ENCODE peak calls at places on chromosomes 5 and 9, in five cellular contexts. C is uterus, N is endodermal cell, F is aorta, V is tibial nerve. O is an unnamed sample.

GRCh38 chr5:59810041-59810440 is 83.5 kb downstream of the PDE4D start:
- DNase-seq in C (peak), N (peak), F (peak), V (peak), O (peak)

GRCh38 chr5:142749321-142749720 is 20.9 kb upstream of the ARHGAP26 start:
- DNase-seq in C (no peak), N (no peak), F (no peak), V (no peak), O (no peak)

GRCh38 chr5:142087920-142088679 is 20.5 kb upstream of the NDFIP1 start:
- DNase-seq in C (no peak), N (peak), F (no peak), V (no peak), O (no peak)

GRCh38 chr5:172591636-172592035 is 49.4 kb upstream of the NEURL1B start:
- DNase-seq in C (no peak), N (peak), F (no peak), V (no peak), O (no peak)

GRCh38 chr9:134475051-134475790 is 149.0 kb downstream of the RXRA start:
- DNase-seq in C (peak), N (no peak), F (peak), V (peak), O (peak)

GRCh38 chr9:104950838-104951237 is 22.9 kb upstream of the ABCA1 start:
- DNase-seq in C (no peak), N (no peak), F (no peak), V (no peak), O (no peak)

GRCh38 chr5:74761241-74761640 is 5.7 kb downstream of the GFM2 start:
- DNase-seq in C (no peak), N (no peak), F (no peak), V (no peak), O (no peak)

GRCh38 chr5:96141749-96142148 is 180.1 kb upstream of the ELL2 start:
- DNase-seq in C (no peak), N (no peak), F (no peak), V (no peak), O (no peak)

GRCh38 chr5:124702442-124703024 is 43.9 kb downstream of the ZNF608 start:
- DNase-seq in C (no peak), N (no peak), F (no peak), V (no peak), O (no peak)

GRCh38 chr5:73201547-73202513 is 28.8 kb downstream of the TMEM174 start:
- DNase-seq in C (peak), N (peak), F (peak), V (peak), O (peak)
- H3K27ac ChIP-seq in C (no peak), N (no peak), F (no peak), V (no peak), O (no peak)

GRCh38 chr9:84276741-84277140 is 63.8 kb downstream of the SLC28A3 start:
- DNase-seq in C (no peak), N (no peak), F (no peak), V (no peak), O (no peak)

GRCh38 chr9:84271887-84272556 is 68.5 kb downstream of the SLC28A3 start:
- DNase-seq in C (no peak), N (no peak), F (no peak), V (no peak), O (peak)

GRCh38 chr9:84266087-84266561 is 74.4 kb downstream of the SLC28A3 start:
- DNase-seq in C (no peak), N (peak), F (no peak), V (no peak), O (no peak)

DNA sequence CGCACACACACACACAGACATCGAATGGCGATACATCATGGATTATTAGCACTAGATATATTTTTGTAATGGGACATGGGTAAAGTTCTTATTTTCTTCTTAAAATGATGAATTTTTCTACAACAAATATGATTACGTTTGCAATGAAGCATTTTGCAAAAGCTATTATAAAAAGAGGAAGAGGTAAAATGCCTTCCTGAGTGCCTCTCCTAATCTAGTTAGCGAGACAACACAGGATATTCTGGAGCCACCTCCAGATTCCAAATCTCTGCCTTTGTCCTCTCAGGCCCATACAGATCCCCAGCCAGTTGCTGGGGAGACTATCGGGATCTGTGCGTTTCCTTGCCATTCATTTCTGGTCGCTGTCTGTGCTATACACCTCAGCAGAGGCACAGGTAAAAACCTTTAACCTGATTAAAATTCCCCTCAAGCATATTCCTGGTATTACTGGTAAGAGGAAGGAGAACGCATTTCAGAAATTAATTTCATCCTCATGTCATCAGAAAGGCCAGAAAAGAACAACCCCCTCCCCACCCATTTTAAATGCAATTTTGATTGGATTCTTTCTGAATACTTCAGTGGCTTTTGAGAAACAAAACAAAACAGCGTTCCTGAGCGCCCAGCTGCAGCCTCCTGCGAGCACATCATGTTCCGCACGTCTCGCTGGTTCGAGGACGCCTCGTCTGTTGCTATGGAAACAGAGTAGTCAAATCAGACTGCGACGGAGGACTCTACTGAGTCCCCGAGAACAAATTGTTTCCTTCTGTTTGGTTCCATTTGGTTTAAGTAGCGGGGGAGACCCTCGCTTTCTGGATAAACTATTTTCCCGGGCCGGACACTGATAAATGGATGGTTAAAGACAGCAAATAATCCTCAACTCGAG is 69.3 kb downstream of the SLC28A3 start:
- DNase-seq in C (peak), N (peak), F (peak), V (peak), O (peak)
- H3K27ac ChIP-seq in C (no peak), N (peak), F (no peak), V (peak), O (no peak)

DNA sequence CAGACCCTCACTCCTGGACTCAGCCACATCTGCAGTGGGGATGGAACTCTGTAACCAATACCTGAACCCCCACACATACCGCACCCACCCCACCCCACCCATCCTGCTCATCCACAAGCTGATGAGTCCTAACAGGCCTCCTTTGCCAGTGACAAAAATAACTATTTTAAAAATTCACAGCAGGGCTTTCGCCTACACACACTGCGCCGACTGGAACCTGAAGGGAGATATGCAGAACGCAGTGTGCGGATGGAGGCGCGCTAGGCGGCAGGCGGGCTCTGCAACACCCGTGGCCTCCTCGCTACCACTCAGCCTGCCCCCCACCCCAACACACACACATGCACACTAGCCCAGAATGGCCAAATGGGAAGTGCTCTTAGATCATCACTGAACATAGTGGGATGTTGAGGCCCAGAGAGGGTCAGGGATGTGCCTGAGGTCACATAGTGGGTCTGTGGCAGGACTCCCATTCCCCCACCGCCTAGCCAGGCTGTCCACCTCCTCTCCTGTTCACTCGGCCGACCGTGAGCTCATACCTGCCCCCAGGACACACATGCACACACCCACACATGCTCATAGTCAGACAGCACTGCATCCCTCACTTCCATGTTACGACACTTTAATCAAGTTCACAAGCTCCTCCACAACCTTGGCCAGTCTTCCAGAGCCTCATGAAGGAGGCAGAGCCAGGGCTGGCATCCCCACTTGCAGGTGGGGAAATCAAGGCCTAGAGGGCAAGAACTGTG is 6.3 kb upstream of the CAMK2A start:
- DNase-seq in C (no peak), N (no peak), F (no peak), V (no peak), O (no peak)
- H3K27ac ChIP-seq in C (peak), N (no peak), F (no peak), V (peak), O (no peak)

GRCh38 chr9:137300607-137301085 is 1.4 kb downstream of the NRARP start:
- DNase-seq in C (no peak), N (peak), F (peak), V (no peak), O (no peak)

GRCh38 chr9:137298983-137299521 is 3.0 kb downstream of the NRARP start:
- DNase-seq in C (no peak), N (peak), F (no peak), V (no peak), O (no peak)

GRCh38 chr9:137298401-137298982 is 3.6 kb downstream of the NRARP start:
- DNase-seq in C (no peak), N (peak), F (no peak), V (no peak), O (no peak)

GRCh38 chr9:137301086-137301947 is 754 bp downstream of the NRARP start:
- DNase-seq in C (no peak), N (peak), F (peak), V (no peak), O (peak)

DNA sequence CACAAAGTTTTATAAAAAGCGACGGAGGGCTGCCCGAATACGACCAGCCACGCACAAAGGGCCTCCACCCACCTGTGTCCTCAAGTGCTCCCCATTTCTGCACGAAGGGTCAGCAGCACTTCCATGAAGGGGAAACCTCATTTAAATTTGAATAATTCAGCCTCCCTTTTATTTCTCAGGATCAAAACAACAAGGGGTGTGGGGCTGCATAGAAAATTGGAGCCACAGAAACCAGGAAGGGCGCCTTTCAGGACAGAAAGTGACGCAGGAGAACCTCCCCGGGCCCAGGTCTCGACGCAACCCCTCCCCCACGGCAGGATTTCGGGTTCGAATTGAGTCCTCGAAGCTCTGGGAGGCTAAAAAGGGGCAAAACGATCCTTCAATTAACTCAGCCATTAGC is 2.1 kb downstream of the NRARP start:
- DNase-seq in C (no peak), N (peak), F (no peak), V (no peak), O (no peak)
- H3K27ac ChIP-seq in C (peak), N (no peak), F (no peak), V (peak), O (no peak)

DNA sequence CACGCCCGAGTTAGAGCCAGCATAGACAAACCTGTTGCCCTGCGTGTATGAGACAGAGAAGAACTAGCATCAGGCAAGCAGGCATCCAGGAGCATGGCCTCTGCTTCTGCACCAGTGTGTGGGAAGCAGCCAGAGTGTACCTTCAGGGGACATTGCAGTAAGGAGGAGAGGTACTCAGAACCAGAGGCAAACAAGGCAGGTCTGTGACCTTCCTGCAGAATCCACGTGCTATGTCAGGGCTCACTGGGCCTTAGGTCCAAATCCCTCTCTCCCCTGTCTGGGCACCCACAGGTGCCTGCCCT is 63.0 kb downstream of the SECISBP2 start:
- DNase-seq in C (no peak), N (no peak), F (no peak), V (no peak), O (no peak)
- H3K27ac ChIP-seq in C (no peak), N (no peak), F (no peak), V (no peak), O (no peak)

GRCh38 chr5:139414601-139415121 is 10.8 kb upstream of the SPATA24 start:
- DNase-seq in C (no peak), N (no peak), F (no peak), V (no peak), O (peak)
- H3K27ac ChIP-seq in C (peak), N (no peak), F (no peak), V (peak), O (peak)

GRCh38 chr9:122309861-122310260 is 45.2 kb downstream of the MRRF start:
- DNase-seq in C (no peak), N (no peak), F (no peak), V (no peak), O (no peak)
- H3K27ac ChIP-seq in C (no peak), N (no peak), F (no peak), V (no peak), O (no peak)